ENCODE peak calls at places on chromosomes 7 and 10, in four cellular contexts. Z, S, R and D are unnamed samples. For H4K20me1, the result is how much of the 10 kb centered on the place peaks cover.

GRCh38 chr7:159154243-159154642 is 9.6 kb upstream of the VIPR2 start:
- DNase-seq in Z (no peak), R (no peak), S (no peak), D (peak)

GRCh38 chr10:22251751-22252285 is 34.0 kb upstream of the EBLN1 start:
- DNase-seq in S (no peak), R (no peak), Z (no peak), D (peak)

GRCh38 chr7:74417419-74417971 is 36.2 kb upstream of the GTF2IRD1 start:
- DNase-seq in S (no peak), Z (peak), R (peak), D (peak)

GRCh38 chr7:43569424-43569823 is 13.5 kb upstream of the STK17A start:
- DNase-seq in R (no peak), Z (no peak), S (no peak), D (no peak)

GRCh38 chr7:7565746-7566650 is 686 bp upstream of the MIOS start:
- DNase-seq in S (no peak), R (peak), Z (no peak), D (peak)

GRCh38 chr10:128851281-128851680 is 615.8 kb upstream of the MGMT start:
- DNase-seq in R (no peak), S (no peak), Z (no peak), D (no peak)

GRCh38 chr10:122374859-122375721 is 582 bp downstream of the PLEKHA1 start:
- DNase-seq in R (peak), S (peak), Z (peak), D (peak)

GRCh38 chr10:16816830-16817124 is 447 bp downstream of the RSU1 start:
- DNase-seq in S (no peak), R (no peak), Z (no peak), D (no peak)

GRCh38 chr10:90859321-90859751 is 1.5 kb upstream of the HTR7 start:
- DNase-seq in S (no peak), R (peak), Z (no peak), D (no peak)

GRCh38 chr7:11192506-11192905 is 218.8 kb downstream of the PHF14 start:
- DNase-seq in R (no peak), S (no peak), Z (no peak), D (no peak)

GRCh38 chr10:83427101-83427500 is 712.2 kb upstream of the GHITM start:
- DNase-seq in R (no peak), S (no peak), Z (no peak), D (peak)

GRCh38 chr7:99459087-99459486 is 6.9 kb downstream of the ATP5MF start:
- DNase-seq in Z (peak), R (peak), S (no peak), D (no peak)

GRCh38 chr7:151954866-151955820 is 1.1 kb upstream of the GALNTL5 start:
- DNase-seq in R (no peak), Z (no peak), S (no peak), D (peak)

GRCh38 chr7:66267249-66267648 is 62.1 kb downstream of the TPST1 start:
- DNase-seq in Z (no peak), S (no peak), R (no peak), D (no peak)

GRCh38 chr10:21534611-21535493 is 820 bp downstream of the MLLT10 start:
- DNase-seq in S (no peak), R (peak), Z (peak), D (peak)

GRCh38 chr7:158047386-158048059 is 540.1 kb downstream of the PTPRN2 start:
- DNase-seq in S (no peak), R (no peak), Z (no peak), D (no peak)

GRCh38 chr7:141128506-141128905 is 54.6 kb downstream of the TMEM178B start:
- DNase-seq in S (no peak), Z (no peak), R (no peak), D (no peak)

GRCh38 chr10:46551701-46552525 is 4.5 kb downstream of the GPRIN2 start:
- DNase-seq in S (no peak), R (no peak), Z (no peak), D (no peak)

GRCh38 chr10:7260912-7261700 is 149.7 kb downstream of the SFMBT2 start:
- DNase-seq in R (no peak), Z (no peak), S (no peak), D (no peak)

GRCh38 chr7:15720849-15721471 is 34.5 kb upstream of the MEOX2 start:
- DNase-seq in R (peak), S (no peak), Z (peak), D (peak)

GRCh38 chr7:21023841-21024502 is 237.3 kb upstream of the SP8 start:
- DNase-seq in S (peak), R (no peak), Z (no peak), D (no peak)

GRCh38 chr10:131193923-131194322 is 117.6 kb downstream of the TCERG1L start:
- DNase-seq in Z (no peak), R (no peak), S (no peak), D (no peak)

GRCh38 chr7:105319578-105319977 is 69.1 kb downstream of the SRPK2 start:
- DNase-seq in R (no peak), S (peak), Z (no peak), D (no peak)

GRCh38 chr7:43583424-43584199 is 704 bp downstream of the STK17A start:
- DNase-seq in Z (peak), R (peak), S (no peak), D (peak)

GRCh38 chr7:9719303-9719702 is 1254.4 kb upstream of the PHF14 start:
- DNase-seq in Z (no peak), S (no peak), R (no peak), D (no peak)

GRCh38 chr7:77425151-77426051 is 9.3 kb upstream of the GSAP start:
- DNase-seq in S (no peak), Z (no peak), R (peak), D (peak)

GRCh38 chr7:23123007-23123406 is 17.4 kb downstream of the KLHL7 start:
- DNase-seq in S (no peak), R (no peak), Z (no peak), D (no peak)

GRCh38 chr10:84845628-84846261 is 517.4 kb downstream of the CCSER2 start:
- DNase-seq in Z (no peak), R (peak), S (no peak), D (peak)

GRCh38 chr10:71618176-71618575 is 101.4 kb downstream of the C10orf105 start:
- DNase-seq in Z (no peak), R (no peak), S (no peak), D (no peak)

GRCh38 chr7:99618726-99619125 is 2.0 kb downstream of the ZSCAN25 start:
- DNase-seq in R (no peak), Z (no peak), S (no peak), D (no peak)

GRCh38 chr7:29854257-29854938 is 48.1 kb downstream of the WIPF3 start:
- DNase-seq in R (no peak), S (no peak), Z (peak), D (no peak)

GRCh38 chr10:97553575-97554100 is 18.9 kb upstream of the ANKRD2 start:
- DNase-seq in R (peak), S (peak), Z (peak), D (peak)

GRCh38 chr7:64889686-64890162 is 13.3 kb upstream of the ZNF273 start:
- DNase-seq in Z (no peak), R (no peak), S (no peak), D (peak)

GRCh38 chr7:25032774-25033743 is 53.1 kb upstream of the OSBPL3 start:
- DNase-seq in R (no peak), S (no peak), Z (no peak), D (no peak)

GRCh38 chr7:42237891-42238531 is 1.0 kb upstream of the GLI3 start:
- DNase-seq in S (no peak), Z (peak), R (no peak), D (no peak)

GRCh38 chr7:29113384-29114102 is 32.8 kb downstream of the CPVL start:
- DNase-seq in R (peak), Z (no peak), S (no peak), D (no peak)

GRCh38 chr7:157282141-157282801 is 54.5 kb upstream of the DNAJB6 start:
- DNase-seq in Z (no peak), S (no peak), R (no peak), D (peak)

GRCh38 chr7:79304711-79305110 is 148.8 kb downstream of the MAGI2 start:
- DNase-seq in R (no peak), S (no peak), Z (no peak), D (no peak)

DNA sequence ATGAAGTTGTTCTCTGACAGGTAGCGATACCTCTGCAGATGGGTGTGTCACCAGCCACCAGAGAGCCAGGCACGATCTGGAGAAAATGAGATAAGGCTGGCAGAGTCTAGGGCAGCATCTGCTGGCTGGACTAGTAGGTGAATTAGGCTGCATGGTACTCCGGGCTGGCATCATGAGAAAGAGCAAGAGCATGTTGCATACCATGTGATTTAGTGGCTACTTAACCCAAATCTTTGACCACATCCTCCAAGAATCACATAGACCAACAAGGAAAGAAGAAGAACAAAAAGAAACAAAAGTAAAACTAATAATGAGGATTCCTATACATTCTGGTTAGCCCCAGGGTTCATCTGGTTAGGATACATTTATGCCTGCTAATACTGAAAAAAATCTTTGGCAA is 23.4 kb upstream of the FAM170B start:
- DNase-seq in R (no peak), Z (no peak), S (no peak), D (no peak)
- TF ChIP-seq FOXM1 in R (no peak), Z (no peak), S (no peak), D (no peak)

GRCh38 chr10:125028291-125028867 is 86.5 kb downstream of the ZRANB1 start:
- DNase-seq in Z (no peak), R (no peak), S (no peak), D (peak)

GRCh38 chr10:125030567-125031197 is 88.8 kb downstream of the ZRANB1 start:
- DNase-seq in Z (no peak), S (no peak), R (no peak), D (no peak)

GRCh38 chr10:125026974-125027735 is 85.2 kb downstream of the ZRANB1 start:
- DNase-seq in Z (no peak), R (no peak), S (no peak), D (no peak)

GRCh38 chr10:125027889-125028288 is 86.0 kb downstream of the ZRANB1 start:
- DNase-seq in Z (no peak), S (no peak), R (no peak), D (no peak)

GRCh38 chr10:125029584-125030242 is 87.8 kb downstream of the ZRANB1 start:
- DNase-seq in Z (no peak), S (no peak), R (no peak), D (no peak)
- H4K20me1 ChIP-seq in Z (under half), S (under half), R (under half), D (half or more)

GRCh38 chr7:107975394-107976013 is 27.5 kb downstream of the LAMB1 start:
- DNase-seq in R (no peak), S (no peak), Z (no peak), D (no peak)
- TF ChIP-seq FOXM1 in R (no peak), S (no peak), Z (no peak), D (no peak)

GRCh38 chr10:126963354-126963753 is 58.1 kb downstream of the DOCK1 start:
- DNase-seq in R (no peak), S (no peak), Z (no peak), D (no peak)
- H4K20me1 ChIP-seq in R (under half), S (under half), Z (under half), D (under half)

GRCh38 chr10:2844925-2845324 is 222.4 kb upstream of the PFKP start:
- DNase-seq in R (no peak), S (no peak), Z (no peak), D (no peak)

GRCh38 chr10:2835950-2836349 is 231.4 kb upstream of the PFKP start:
- DNase-seq in S (no peak), R (no peak), Z (no peak), D (peak)

GRCh38 chr10:2836921-2837662 is 230.3 kb upstream of the PFKP start:
- DNase-seq in S (no peak), R (no peak), Z (no peak), D (no peak)

GRCh38 chr10:2839081-2839725 is 228.1 kb upstream of the PFKP start:
- DNase-seq in Z (peak), S (no peak), R (peak), D (peak)
- TF ChIP-seq FOXM1 in Z (no peak), S (no peak), R (no peak), D (no peak)

GRCh38 chr10:100364147-100364546 is 17.1 kb downstream of the SCD start:
- DNase-seq in R (no peak), Z (no peak), S (no peak), D (no peak)
- H4K20me1 ChIP-seq in R (under half), Z (under half), S (under half), D (under half)

GRCh38 chr7:108003591-108003935 is 602 bp upstream of the LAMB1 start:
- DNase-seq in S (no peak), Z (no peak), R (no peak), D (no peak)

GRCh38 chr7:108004220-108005142 is 1.5 kb upstream of the LAMB1 start:
- DNase-seq in R (peak), S (no peak), Z (no peak), D (no peak)

GRCh38 chr7:108000875-108001758 is 1.8 kb downstream of the LAMB1 start:
- DNase-seq in R (no peak), S (no peak), Z (no peak), D (peak)

GRCh38 chr7:108001759-108002725 is 919 bp downstream of the LAMB1 start:
- DNase-seq in S (no peak), Z (no peak), R (no peak), D (peak)

DNA sequence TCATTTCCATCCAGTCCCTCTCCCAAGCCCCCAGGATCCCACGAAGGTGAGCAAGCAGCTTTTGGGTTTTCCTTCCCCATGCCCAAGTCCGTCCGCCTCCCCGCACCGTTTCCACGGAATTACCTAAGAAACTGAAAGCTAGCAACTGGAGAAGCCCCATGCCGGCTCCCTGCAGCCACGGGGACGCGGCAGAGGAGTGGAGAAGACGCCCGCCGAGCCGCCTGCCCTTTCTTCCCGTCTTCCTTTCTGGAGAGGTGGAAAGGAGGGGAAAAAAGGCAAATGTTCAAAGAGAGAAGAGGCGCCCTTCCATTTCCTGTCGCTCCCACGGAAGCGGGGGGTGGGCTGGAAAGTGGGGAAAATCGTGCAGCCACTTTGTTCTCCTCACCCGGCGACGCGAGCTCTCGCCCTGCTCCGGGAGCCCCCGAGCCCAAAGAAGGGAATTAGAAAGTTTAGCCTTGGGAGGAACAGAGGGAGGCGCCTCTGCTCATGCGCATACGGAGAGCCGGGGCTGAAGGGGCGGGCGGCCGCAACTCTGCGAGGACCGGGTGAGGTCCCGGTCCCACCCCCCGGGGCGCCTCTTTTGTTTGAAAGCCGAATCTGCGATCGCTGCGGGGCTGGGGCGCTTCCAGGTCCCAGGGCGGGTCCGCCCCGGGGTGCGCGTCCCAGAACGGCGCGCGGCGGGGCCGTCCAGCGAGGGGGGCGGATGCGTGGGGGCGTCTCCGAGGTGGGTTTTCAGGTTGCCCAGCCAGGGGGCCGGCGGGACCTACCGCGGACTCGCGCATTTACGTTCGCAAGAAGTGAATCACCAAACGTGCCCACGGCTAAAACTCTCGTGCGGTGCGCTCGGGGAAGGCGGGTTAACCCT is at the start of gene LAMB1:
- DNase-seq in R (peak), Z (peak), S (no peak), D (peak)
- TF ChIP-seq FOXM1 in R (no peak), Z (no peak), S (no peak), D (no peak)

DNA sequence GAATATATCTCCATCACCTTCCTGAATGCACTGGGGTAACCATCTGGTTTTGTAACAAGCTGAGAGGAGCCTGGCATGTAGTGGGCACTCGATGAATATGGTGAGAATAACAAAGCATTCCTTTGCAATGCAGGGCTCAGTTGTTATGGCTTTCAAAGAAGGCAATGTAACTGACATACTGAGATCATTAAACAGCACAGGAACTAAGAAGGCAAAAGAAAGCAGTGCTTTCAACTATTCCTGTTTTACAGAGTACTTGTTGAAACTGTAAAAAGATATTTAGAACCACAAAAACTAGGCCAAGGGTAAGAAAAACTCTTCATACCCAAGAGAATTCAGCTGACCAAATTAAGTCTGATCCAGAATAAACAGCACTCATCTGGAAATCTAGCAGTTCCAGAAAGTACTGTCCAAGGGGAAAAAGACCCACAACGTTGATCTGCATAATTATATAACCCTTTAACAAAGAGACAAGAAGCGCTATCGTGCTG is 116.0 kb downstream of the AVL9 start:
- DNase-seq in Z (no peak), S (no peak), R (no peak), D (no peak)
- H4K20me1 ChIP-seq in Z (under half), S (under half), R (under half), D (under half)

GRCh38 chr10:50578949-50579348 is 44.8 kb downstream of the SGMS1 start:
- DNase-seq in S (no peak), R (no peak), Z (no peak), D (no peak)

GRCh38 chr10:50576245-50576815 is 47.4 kb downstream of the SGMS1 start:
- DNase-seq in S (no peak), R (no peak), Z (no peak), D (no peak)

GRCh38 chr10:50579491-50580259 is 44.1 kb downstream of the SGMS1 start:
- DNase-seq in Z (no peak), S (no peak), R (no peak), D (no peak)

GRCh38 chr10:50576995-50577394 is 46.8 kb downstream of the SGMS1 start:
- DNase-seq in S (no peak), Z (no peak), R (no peak), D (no peak)

GRCh38 chr10:50577681-50578350 is 45.9 kb downstream of the SGMS1 start:
- DNase-seq in R (no peak), S (no peak), Z (peak), D (no peak)
- TF ChIP-seq FOXM1 in R (no peak), S (no peak), Z (no peak), D (no peak)